ENCODE peak calls at places on chromosomes 5 and 9, in five cellular contexts. O, V, K, N and M are unnamed samples.

GRCh38 chr5:96537386-96537785 is 104.3 kb upstream of the PCSK1 start:
- DNase-seq in N (no peak), O (no peak), V (no peak), K (peak; percentile 31), M (peak; percentile 5)

GRCh38 chr9:37430841-37431597 is 8.5 kb downstream of the GRHPR start:
- DNase-seq in N (no peak), K (no peak), O (peak; percentile 74), V (no peak), M (no peak)

GRCh38 chr5:112795944-112796678 is 58.4 kb downstream of the APC start:
- DNase-seq in K (no peak), V (no peak), O (no peak), N (no peak), M (no peak)

GRCh38 chr5:41406424-41406823 is 104.0 kb downstream of the PLCXD3 start:
- DNase-seq in K (no peak), N (no peak), O (no peak), V (no peak), M (no peak)

GRCh38 chr5:7628248-7628647 is 222.7 kb downstream of the CFAP90 start:
- DNase-seq in N (no peak), O (no peak), K (no peak), V (no peak), M (no peak)

GRCh38 chr9:111066427-111066826 is 28.2 kb upstream of the LPAR1 start:
- DNase-seq in O (no peak), V (no peak), K (no peak), N (no peak), M (no peak)

GRCh38 chr9:8963882-8964281 is 1164.3 kb upstream of the DMAC1 start:
- DNase-seq in N (no peak), O (no peak), K (no peak), V (no peak), M (no peak)

GRCh38 chr9:137482094-137482781 is 23.1 kb upstream of the NSMF start:
- DNase-seq in K (peak; percentile 56), O (no peak), V (peak; percentile 67), N (peak; percentile 67), M (no peak)

GRCh38 chr5:90000351-90000750 is 409.2 kb downstream of the CETN3 start:
- DNase-seq in O (peak; percentile 53), N (no peak), V (no peak), K (no peak), M (peak; percentile 19)

GRCh38 chr9:133774799-133775198 is 36.6 kb upstream of the SARDH start:
- DNase-seq in V (no peak), K (no peak), N (peak; percentile 15), O (peak; percentile 22), M (no peak)

GRCh38 chr5:87190041-87190440 is 77.6 kb upstream of the RASA1 start:
- DNase-seq in O (no peak), N (no peak), K (no peak), V (no peak), M (no peak)

GRCh38 chr5:76082790-76083554 is at the start of gene SV2C:
- DNase-seq in V (no peak), O (peak; percentile 80), K (no peak), N (no peak), M (peak; percentile 30)

GRCh38 chr5:65880673-65881072 is 45.7 kb upstream of the ERBIN start:
- DNase-seq in V (peak; percentile 6), K (no peak), N (no peak), O (no peak), M (no peak)

GRCh38 chr5:65882278-65882677 is 44.1 kb upstream of the ERBIN start:
- DNase-seq in K (no peak), N (no peak), V (no peak), O (no peak), M (no peak)

GRCh38 chr5:65883461-65883860 is 42.9 kb upstream of the ERBIN start:
- DNase-seq in K (no peak), O (no peak), V (no peak), N (no peak), M (no peak)

GRCh38 chr5:65886387-65886786 is 40.0 kb upstream of the ERBIN start:
- DNase-seq in V (no peak), O (no peak), N (no peak), K (no peak), M (no peak)
- TF ChIP-seq CTCF in V (no peak), O (no peak), N (no peak), K (no peak), M (no peak)

GRCh38 chr5:38448553-38449350 is 107.7 kb downstream of the LIFR start:
- DNase-seq in V (no peak), N (no peak), K (no peak), O (peak; percentile 24), M (no peak)

GRCh38 chr5:38443390-38443789 is 113.1 kb downstream of the LIFR start:
- DNase-seq in O (no peak), K (no peak), N (no peak), V (no peak), M (no peak)

GRCh38 chr5:38447786-38448185 is 108.7 kb downstream of the LIFR start:
- DNase-seq in N (no peak), O (no peak), K (peak; percentile 67), V (peak; percentile 46), M (no peak)

GRCh38 chr5:38445374-38446028 is 110.9 kb downstream of the LIFR start:
- DNase-seq in N (no peak), O (peak; percentile 58), K (no peak), V (peak; percentile 45), M (no peak)

GRCh38 chr5:38446029-38446522 is 110.4 kb downstream of the LIFR start:
- DNase-seq in N (no peak), K (no peak), V (no peak), O (no peak), M (no peak)
- H3K4me3 ChIP-seq in N (peak overlapping the region; percentile 70), K (peak overlapping the region; percentile 26), V (peak overlapping the region; percentile 50), O (no peak overlapping the region), M (no peak overlapping the region)

GRCh38 chr5:140113699-140114263 is at the start of gene PURA:
- DNase-seq in N (peak; percentile 97), K (peak; percentile 80), O (peak; percentile 98), V (peak; percentile 96), M (peak; percentile 98)
- TF ChIP-seq CTCF in N (no peak), K (no peak), O (peak; percentile 54), V (no peak), M (peak; percentile 0)

DNA sequence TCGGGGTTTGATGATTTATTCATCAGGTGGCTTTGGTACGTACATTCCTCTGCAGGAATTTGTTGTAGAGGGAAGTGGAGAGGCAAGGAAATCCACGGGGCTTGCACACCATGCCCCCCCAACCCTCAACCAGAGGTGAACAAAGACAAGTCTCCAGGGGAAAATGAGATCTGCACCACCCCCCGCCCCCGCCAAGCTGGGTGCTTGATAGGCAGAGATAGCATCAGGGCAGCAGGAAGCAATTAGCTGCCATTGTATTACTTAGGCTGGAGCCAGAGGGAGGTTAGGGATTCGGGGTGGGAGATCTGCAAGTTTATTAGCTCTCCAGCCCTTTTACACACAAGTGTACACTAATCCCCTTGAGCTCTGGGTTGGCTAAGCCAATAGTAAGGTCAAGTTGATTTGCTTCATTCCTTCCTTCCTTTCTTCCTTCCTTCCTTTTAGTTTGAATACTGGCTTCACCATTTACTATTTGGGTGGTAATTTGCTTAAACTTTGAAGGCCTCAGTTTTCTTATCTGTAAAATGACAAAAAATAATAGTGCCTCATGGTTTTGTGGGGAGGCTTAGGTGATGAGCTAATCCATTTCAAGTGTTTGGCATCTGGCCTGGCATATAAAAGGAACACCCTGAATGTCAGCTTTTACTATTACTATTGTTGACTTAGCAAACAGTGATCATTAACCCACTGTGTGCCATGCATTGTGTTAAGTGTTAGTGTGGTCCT is 34.1 kb downstream of the SPRY4 start:
- DNase-seq in V (no peak), K (peak; percentile 21), N (no peak), O (peak; percentile 73), M (no peak)
- H3K4me3 ChIP-seq in V (no peak overlapping the region), K (no peak overlapping the region), N (no peak overlapping the region), O (no peak overlapping the region), M (no peak overlapping the region)

GRCh38 chr9:129072171-129072570 is 8.7 kb upstream of the DOLPP1 start:
- DNase-seq in O (no peak), K (no peak), N (no peak), V (no peak), M (no peak)
- TF ChIP-seq CTCF in O (no peak), K (no peak), N (no peak), V (no peak), M (no peak)

DNA sequence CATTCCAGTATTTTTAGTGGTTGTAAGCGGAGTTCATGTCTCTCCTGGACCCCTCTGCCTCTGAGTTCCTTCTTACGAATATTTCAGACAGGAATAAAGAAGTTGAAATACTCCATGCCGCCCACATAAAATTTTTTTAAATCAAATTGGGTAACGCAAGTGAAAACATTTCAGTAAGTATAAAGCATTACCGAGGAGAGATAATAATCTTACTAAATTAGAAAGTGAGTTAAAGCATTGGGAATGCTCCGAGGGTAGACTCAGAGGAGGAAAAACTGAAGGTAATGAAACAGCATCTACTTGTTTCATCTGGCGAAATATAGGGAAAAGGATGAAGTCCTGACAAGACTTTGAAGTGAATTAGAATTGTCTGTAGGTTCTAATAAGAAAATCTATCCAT is 317.6 kb downstream of the ARRDC3 start:
- DNase-seq in N (no peak), V (no peak), O (no peak), K (no peak), M (no peak)
- H3K4me3 ChIP-seq in N (no peak overlapping the region), V (no peak overlapping the region), O (no peak overlapping the region), K (no peak overlapping the region), M (no peak overlapping the region)

GRCh38 chr9:29640507-29640906 is 2067.2 kb upstream of the C9orf72 start:
- DNase-seq in V (no peak), N (no peak), O (no peak), K (no peak), M (no peak)

GRCh38 chr9:29637448-29638196 is 2064.3 kb upstream of the C9orf72 start:
- DNase-seq in V (no peak), K (no peak), O (no peak), N (no peak), M (no peak)
- TF ChIP-seq CTCF in V (no peak), K (no peak), O (no peak), N (no peak), M (no peak)